ENCODE peak calls at places on chromosomes 1 and 21, in five cellular contexts. T is transverse colon, C is breast epithelium, V is lower leg skin, M is esophagus muscularis mucosa. S is an unnamed sample.

GRCh38 chr1:84621553-84621952 is 47.3 kb upstream of the CTBS start:
- DNase-seq in T (no peak), C (no peak), V (no peak), M (no peak), S (no peak)

GRCh38 chr1:239784896-239785295 is 306.8 kb upstream of the FMN2 start:
- DNase-seq in T (no peak), C (no peak), V (no peak), M (no peak), S (no peak)

GRCh38 chr1:198272492-198272891 is 115.7 kb downstream of the NEK7 start:
- DNase-seq in T (no peak), C (no peak), V (no peak), M (no peak), S (peak)

GRCh38 chr21:38958940-38959685 is 153.4 kb downstream of the ETS2 start:
- DNase-seq in T (peak), C (no peak), V (no peak), M (no peak), S (peak)

GRCh38 chr1:209513226-209513625 is 70.3 kb upstream of the CAMK1G start:
- DNase-seq in T (no peak), C (no peak), V (no peak), M (peak), S (peak)

GRCh38 chr1:115295904-115296696 is 41.9 kb downstream of the NGF start:
- DNase-seq in T (no peak), C (no peak), V (no peak), M (no peak), S (no peak)

GRCh38 chr1:62689524-62689923 is 1.3 kb upstream of the DOCK7 start:
- DNase-seq in T (no peak), C (no peak), V (no peak), M (no peak), S (peak)

GRCh38 chr1:160205242-160205973 is at the start of gene PEA15:
- DNase-seq in T (peak), C (peak), V (peak), M (no peak), S (peak)

GRCh38 chr1:211738709-211739301 is 63.4 kb upstream of the NEK2 start:
- DNase-seq in T (no peak), C (no peak), V (no peak), M (peak), S (no peak)

GRCh38 chr1:53573522-53573921 is 114.3 kb downstream of the DMRTB1 start:
- DNase-seq in T (peak), C (no peak), V (peak), M (no peak), S (no peak)

GRCh38 chr1:161089251-161089924 is at the start of gene NECTIN4:
- DNase-seq in T (peak), C (peak), V (peak), M (no peak), S (no peak)

GRCh38 chr21:28758042-28758882 is 234.4 kb downstream of the LTN1 start:
- DNase-seq in T (no peak), C (no peak), V (no peak), M (no peak), S (no peak)

GRCh38 chr1:82453511-82454185 is 652.9 kb downstream of the ADGRL2 start:
- DNase-seq in T (no peak), C (no peak), V (no peak), M (no peak), S (no peak)

GRCh38 chr1:70043806-70044205 is 161.6 kb downstream of the LRRC40 start:
- DNase-seq in T (no peak), C (no peak), V (no peak), M (no peak), S (peak)

GRCh38 chr1:25863486-25864262 is 4.4 kb upstream of the AUNIP start:
- DNase-seq in T (no peak), C (no peak), V (peak), M (no peak), S (no peak)

GRCh38 chr1:9490605-9491339 is 48.5 kb upstream of the SLC25A33 start:
- DNase-seq in T (peak), C (peak), V (peak), M (peak), S (peak)

GRCh38 chr1:77412794-77413530 is 131.1 kb downstream of the AK5 start:
- DNase-seq in T (no peak), C (no peak), V (no peak), M (no peak), S (no peak)

GRCh38 chr1:89484097-89485038 is 40.3 kb upstream of the LRRC8B start:
- DNase-seq in T (no peak), C (no peak), V (no peak), M (no peak), S (no peak)

GRCh38 chr1:226209307-226210059 is 14.0 kb upstream of the MIXL1 start:
- DNase-seq in T (no peak), C (no peak), V (no peak), M (no peak), S (no peak)

GRCh38 chr21:17463441-17463840 is 49.4 kb upstream of the CXADR start:
- DNase-seq in T (no peak), C (no peak), V (no peak), M (no peak), S (no peak)

GRCh38 chr21:19935459-19935858 is 1062.8 kb upstream of the NCAM2 start:
- DNase-seq in T (no peak), C (no peak), V (no peak), M (no peak), S (no peak)

GRCh38 chr1:39866767-39867166 is 16.5 kb downstream of the TRIT1 start:
- DNase-seq in T (no peak), C (no peak), V (no peak), M (no peak), S (no peak)
- TF ChIP-seq POLR2A in T (no peak), C (no peak), V (no peak), M (no peak), S (no peak)

DNA sequence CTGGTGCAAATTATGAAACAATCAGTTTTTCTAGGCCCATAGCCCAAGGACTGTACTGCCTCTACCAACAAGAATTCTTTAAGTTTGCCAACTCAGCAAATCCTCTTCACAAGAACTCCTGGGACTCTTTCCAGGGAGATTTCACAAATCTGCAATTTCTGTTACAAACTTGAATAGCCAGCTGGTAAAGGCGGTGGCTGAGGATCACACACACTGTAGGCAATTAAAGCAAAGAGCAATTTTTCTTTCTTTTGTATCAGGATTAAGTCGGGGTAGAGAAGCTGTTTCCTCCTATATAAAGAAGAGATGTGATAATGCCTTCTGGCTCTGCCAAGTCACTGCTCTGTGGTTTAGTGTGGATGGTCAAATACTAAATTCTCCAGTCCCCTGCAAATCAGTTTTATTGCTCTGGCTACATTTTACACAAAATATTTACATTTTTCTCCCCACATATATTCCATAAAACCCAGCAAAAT is 1.7 kb downstream of the ALDH9A1 start:
- DNase-seq in T (no peak), C (no peak), V (no peak), M (no peak), S (peak)
- TF ChIP-seq POLR2A in T (no peak), C (no peak), V (no peak), M (no peak), S (no peak)

GRCh38 chr1:222940903-222941302 is 126.1 kb downstream of the DISP1 start:
- DNase-seq in T (no peak), C (no peak), V (no peak), M (no peak), S (no peak)

GRCh38 chr1:222938986-222939385 is 124.1 kb downstream of the DISP1 start:
- DNase-seq in T (no peak), C (no peak), V (no peak), M (no peak), S (no peak)

GRCh38 chr1:222946436-222946835 is 131.6 kb downstream of the DISP1 start:
- DNase-seq in T (no peak), C (no peak), V (no peak), M (no peak), S (no peak)

GRCh38 chr1:222941425-222941824 is 126.6 kb downstream of the DISP1 start:
- DNase-seq in T (no peak), C (no peak), V (no peak), M (no peak), S (no peak)
- TF ChIP-seq POLR2A in T (no peak), C (no peak), V (no peak), M (no peak), S (no peak)

GRCh38 chr1:183871568-183871967 is 66.6 kb downstream of the RGL1 start:
- DNase-seq in T (no peak), C (no peak), V (no peak), M (no peak), S (no peak)

GRCh38 chr1:183872406-183872805 is 67.5 kb downstream of the RGL1 start:
- DNase-seq in T (no peak), C (no peak), V (no peak), M (no peak), S (no peak)

GRCh38 chr1:183871142-183871541 is 66.2 kb downstream of the RGL1 start:
- DNase-seq in T (no peak), C (no peak), V (no peak), M (no peak), S (no peak)

GRCh38 chr1:183876284-183876683 is 71.4 kb downstream of the RGL1 start:
- DNase-seq in T (no peak), C (no peak), V (no peak), M (no peak), S (no peak)

DNA sequence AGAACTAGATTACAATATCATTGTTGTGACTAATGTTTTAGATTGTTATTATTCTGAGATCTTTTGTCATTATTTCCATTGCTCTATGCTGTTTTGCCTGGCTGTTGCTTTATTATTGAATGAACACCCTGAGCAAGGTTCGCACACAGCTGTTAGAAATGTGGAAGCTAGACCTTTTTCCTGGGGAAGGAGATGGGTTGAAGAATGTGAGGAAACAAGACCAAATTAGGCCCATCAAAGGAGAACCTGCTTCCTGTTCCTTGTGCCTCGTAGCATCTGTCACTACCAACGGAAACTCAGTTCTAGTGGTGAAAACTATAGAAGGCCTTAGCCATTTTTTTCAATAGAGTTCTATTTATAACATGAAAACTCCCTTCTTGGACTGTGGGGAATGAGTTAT is 68.7 kb downstream of the RGL1 start:
- DNase-seq in T (no peak), C (no peak), V (no peak), M (no peak), S (no peak)
- TF ChIP-seq POLR2A in T (no peak), C (no peak), V (no peak), M (no peak), S (no peak)

GRCh38 chr1:16217061-16217785 is 4.8 kb upstream of the ARHGEF19 start:
- DNase-seq in T (peak), C (peak), V (peak), M (peak), S (peak)
- TF ChIP-seq POLR2A in T (peak), C (no peak), V (no peak), M (no peak), S (peak)

DNA sequence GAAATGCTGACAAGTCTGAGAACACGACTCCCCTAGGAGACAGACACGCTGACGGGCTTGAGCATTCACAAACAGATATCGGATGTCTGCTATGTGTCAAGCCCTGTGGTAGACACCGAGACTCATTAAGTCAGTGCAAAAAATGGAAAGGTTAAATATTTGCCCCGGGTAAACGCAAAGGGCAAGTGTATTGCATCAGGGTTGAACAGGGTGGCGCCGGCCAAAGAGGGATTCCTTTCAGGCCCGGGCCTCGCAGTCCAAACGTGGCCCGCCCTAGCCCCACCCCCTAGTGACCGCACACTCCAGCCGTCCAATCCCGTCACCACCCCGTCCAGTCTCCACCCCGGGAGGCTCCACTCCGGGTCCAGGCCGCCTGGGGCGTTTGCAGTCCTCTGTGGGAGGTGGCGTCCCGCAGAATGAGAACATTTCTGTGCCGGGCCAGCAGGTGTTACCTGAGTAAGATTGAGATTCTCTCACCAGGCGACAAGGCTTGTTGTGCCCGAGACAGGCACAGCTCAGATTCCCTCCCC is 16.3 kb upstream of the TMEM9 start:
- DNase-seq in T (peak), C (peak), V (peak), M (peak), S (peak)
- TF ChIP-seq POLR2A in T (peak), C (no peak), V (no peak), M (peak), S (peak)

DNA sequence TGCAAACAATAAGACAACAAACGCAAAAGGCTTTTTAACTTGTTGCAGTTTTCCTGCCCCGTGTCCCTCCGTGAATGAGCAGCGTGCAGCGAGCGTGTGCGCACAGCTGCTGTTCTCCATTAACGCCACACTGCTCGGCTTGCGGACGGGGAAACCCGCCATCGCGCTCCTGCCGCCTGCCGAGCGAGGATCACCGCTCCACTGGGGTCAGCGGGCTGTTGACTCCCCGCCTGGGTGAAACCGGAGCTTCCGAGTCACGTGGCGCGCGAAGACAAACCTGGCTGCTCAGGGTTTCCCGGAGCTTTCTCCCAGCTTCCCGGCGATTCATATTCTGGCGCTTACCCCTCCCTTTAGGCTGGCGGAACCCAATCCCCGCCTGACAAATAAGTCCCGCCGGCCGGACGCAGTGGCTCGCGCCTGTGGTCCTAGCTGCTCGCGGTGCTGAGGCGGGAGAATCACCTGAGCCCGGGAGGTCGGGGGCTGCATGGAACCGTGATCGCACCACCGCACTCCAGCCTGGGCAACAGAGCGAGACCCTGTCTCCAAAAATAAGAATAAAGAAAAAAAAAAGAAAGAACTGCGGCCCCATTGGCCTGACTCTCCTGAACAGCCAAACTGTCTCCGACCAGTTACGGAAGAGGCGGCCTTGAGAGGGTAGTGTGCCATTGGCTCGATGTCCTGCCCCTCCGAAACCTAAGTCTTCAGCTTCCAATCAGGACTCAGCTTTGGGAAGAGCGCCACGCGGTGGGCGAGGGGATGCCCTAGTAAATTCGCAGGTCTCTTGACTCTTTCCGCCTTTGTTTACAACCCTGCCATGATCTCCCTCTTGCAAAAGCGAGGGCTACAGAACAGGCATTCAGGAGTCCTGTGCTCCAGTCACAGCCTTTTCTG is at the start of gene CREB3L4:
- DNase-seq in T (peak), C (peak), V (peak), M (peak), S (peak)
- TF ChIP-seq POLR2A in T (peak), C (peak), V (no peak), M (no peak), S (peak)

GRCh38 chr1:45305231-45305630 is 21.5 kb upstream of the HPDL start:
- DNase-seq in T (no peak), C (no peak), V (peak), M (no peak), S (no peak)

GRCh38 chr1:45306319-45306718 is 20.4 kb upstream of the HPDL start:
- DNase-seq in T (no peak), C (no peak), V (no peak), M (no peak), S (no peak)

GRCh38 chr1:45302505-45303331 is 24.0 kb upstream of the HPDL start:
- DNase-seq in T (no peak), C (no peak), V (peak), M (no peak), S (no peak)

GRCh38 chr1:45304311-45305081 is 22.2 kb upstream of the HPDL start:
- DNase-seq in T (peak), C (no peak), V (peak), M (peak), S (peak)

GRCh38 chr1:45303582-45304310 is 22.9 kb upstream of the HPDL start:
- DNase-seq in T (peak), C (peak), V (peak), M (peak), S (peak)
- TF ChIP-seq POLR2A in T (peak), C (peak), V (no peak), M (no peak), S (peak)

DNA sequence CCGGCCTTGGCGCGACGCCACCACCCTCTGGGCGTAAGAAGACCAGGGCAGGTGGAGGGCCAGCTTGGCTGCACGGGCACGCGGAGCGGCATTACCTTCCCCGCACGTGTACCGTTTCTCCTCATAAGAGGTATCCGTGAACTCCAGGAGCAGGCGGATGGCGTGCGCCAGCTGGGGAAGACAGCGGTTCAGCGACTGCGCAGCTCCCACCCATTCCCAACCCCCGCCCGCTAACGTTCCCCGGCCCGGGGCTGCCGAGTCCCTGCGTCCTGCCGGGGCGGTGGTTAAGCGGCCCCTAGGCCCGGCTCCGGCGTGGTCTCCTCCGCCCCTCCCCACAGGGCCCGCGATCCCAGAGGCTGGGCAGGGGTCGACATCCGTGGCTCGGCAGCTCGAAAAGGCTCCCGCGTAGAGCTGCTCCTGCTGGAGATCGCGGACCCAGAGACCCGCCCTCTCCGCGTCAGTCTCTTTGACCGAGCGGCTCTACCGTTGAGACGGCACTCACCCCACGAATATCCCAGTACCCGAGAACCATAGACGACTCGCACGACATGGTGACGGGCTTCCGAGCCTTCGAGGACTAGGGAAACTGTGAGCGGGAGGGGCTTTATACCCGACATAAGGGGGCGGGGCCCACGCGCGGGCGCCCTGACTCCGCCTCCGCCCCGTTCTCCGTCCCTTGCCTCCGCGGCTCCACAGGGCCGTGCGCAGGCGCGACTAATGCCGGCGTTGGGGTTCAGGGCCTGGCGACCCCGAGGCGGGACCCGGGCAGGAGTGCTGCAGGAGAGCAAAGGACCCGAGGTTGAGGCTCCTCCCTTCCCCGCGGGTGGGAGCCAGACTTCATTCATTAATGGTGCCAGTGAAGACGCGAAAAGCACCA is 862 bp downstream of the GSTM3 start:
- DNase-seq in T (peak), C (peak), V (peak), M (peak), S (peak)
- TF ChIP-seq POLR2A in T (peak), C (peak), V (no peak), M (peak), S (peak)

S was measured in erythroblast.